ENCODE peak calls at places on chromosomes 3 and 15, in five cellular contexts. S is left lung, N is MM.1S, A is psoas muscle, D is stomach. T is an unnamed sample. For H3K27me3, the result is how much of the 10 kb centered on the place peaks cover.

GRCh38 chr3:53142986-53143385 is 12.8 kb upstream of the RFT1 start:
- DNase-seq in S (peak), D (no peak), A (no peak), N (no peak), T (no peak)

GRCh38 chr3:128504957-128505730 is 12.1 kb upstream of the GATA2 start:
- DNase-seq in D (no peak), N (no peak), A (no peak), S (no peak), T (no peak)

GRCh38 chr15:70324001-70324974 is 226.6 kb upstream of the TLE3 start:
- DNase-seq in S (no peak), D (peak), N (no peak), A (no peak), T (no peak)

GRCh38 chr15:95416576-95416975 is 913.9 kb upstream of the NR2F2 start:
- DNase-seq in S (no peak), D (no peak), A (no peak), N (no peak), T (no peak)

GRCh38 chr3:54827766-54828165 is 100.1 kb downstream of the LRTM1 start:
- DNase-seq in A (no peak), D (no peak), S (no peak), N (no peak), T (no peak)

GRCh38 chr3:186025161-186025560 is 83.7 kb downstream of the ETV5 start:
- DNase-seq in S (no peak), D (no peak), A (no peak), N (no peak), T (no peak)

GRCh38 chr3:195021674-195022073 is 249.3 kb downstream of the XXYLT1 start:
- DNase-seq in N (no peak), D (no peak), A (no peak), S (no peak), T (no peak)

GRCh38 chr3:113231827-113232253 is 20.5 kb downstream of the BOC start:
- DNase-seq in A (no peak), N (no peak), D (no peak), S (no peak), T (no peak)

GRCh38 chr3:107264888-107265287 is 112.4 kb upstream of the CCDC54 start:
- DNase-seq in S (no peak), D (peak), N (no peak), A (no peak), T (no peak)

GRCh38 chr3:103873897-103874545 is 1439.2 kb downstream of the ZPLD1 start:
- DNase-seq in N (no peak), D (no peak), A (no peak), S (no peak), T (no peak)

GRCh38 chr15:68335251-68335650 is 57.7 kb downstream of the FEM1B start:
- DNase-seq in S (no peak), N (no peak), D (no peak), A (no peak), T (no peak)

DNA sequence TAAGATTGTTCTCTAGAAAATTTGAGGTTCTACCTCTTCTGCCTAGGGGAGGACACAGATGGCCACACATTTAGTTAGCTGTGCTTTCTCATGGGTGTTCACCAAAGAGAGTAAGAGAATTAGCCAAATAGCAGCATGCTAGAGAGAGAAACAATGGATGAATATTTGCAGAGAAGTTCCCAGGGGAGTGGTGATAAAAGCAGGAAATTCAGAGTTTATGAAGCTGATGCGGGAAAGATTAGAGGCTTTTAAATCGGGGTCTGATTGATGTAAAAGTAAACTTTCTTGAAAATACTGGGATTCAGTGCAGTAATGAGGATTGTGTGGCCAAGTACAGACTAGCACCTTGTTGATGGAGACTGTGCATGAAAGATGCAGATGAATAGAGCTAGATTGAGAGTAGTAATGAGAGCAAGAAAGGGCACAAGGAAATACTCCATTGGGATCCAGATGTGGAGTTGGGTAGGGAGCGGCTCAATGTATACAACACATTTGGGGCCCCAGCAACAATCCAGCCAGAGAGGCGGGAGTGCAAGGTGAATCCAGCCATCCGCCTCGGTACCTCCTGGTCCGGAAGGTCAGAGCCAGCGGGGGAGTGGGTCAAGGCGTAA is 8.8 kb downstream of the ISL2 start:
- DNase-seq in D (no peak), A (no peak), S (no peak), N (no peak), T (no peak)
- H3K27me3 ChIP-seq in D (half or more), A (under half), S (half or more), N (under half), T (half or more)

GRCh38 chr15:55907797-55908196 is 85.6 kb downstream of the NEDD4 start:
- DNase-seq in N (no peak), A (no peak), D (no peak), S (no peak), T (no peak)
- H3K4me3 ChIP-seq in N (no peak), A (peak), D (no peak), S (no peak), T (no peak)

GRCh38 chr15:33086500-33087141 is 107.9 kb downstream of the FMN1 start:
- DNase-seq in N (peak), A (no peak), S (no peak), D (no peak), T (no peak)
- TF ChIP-seq CTCF in N (peak), A (peak), S (peak), D (peak), T (peak)

GRCh38 chr15:75098371-75098770 is 75.0 kb downstream of the PPCDC start:
- DNase-seq in N (no peak), D (no peak), A (no peak), S (no peak), T (no peak)
- H3K27me3 ChIP-seq in N (under half), D (under half), A (under half), S (under half), T (under half)

DNA sequence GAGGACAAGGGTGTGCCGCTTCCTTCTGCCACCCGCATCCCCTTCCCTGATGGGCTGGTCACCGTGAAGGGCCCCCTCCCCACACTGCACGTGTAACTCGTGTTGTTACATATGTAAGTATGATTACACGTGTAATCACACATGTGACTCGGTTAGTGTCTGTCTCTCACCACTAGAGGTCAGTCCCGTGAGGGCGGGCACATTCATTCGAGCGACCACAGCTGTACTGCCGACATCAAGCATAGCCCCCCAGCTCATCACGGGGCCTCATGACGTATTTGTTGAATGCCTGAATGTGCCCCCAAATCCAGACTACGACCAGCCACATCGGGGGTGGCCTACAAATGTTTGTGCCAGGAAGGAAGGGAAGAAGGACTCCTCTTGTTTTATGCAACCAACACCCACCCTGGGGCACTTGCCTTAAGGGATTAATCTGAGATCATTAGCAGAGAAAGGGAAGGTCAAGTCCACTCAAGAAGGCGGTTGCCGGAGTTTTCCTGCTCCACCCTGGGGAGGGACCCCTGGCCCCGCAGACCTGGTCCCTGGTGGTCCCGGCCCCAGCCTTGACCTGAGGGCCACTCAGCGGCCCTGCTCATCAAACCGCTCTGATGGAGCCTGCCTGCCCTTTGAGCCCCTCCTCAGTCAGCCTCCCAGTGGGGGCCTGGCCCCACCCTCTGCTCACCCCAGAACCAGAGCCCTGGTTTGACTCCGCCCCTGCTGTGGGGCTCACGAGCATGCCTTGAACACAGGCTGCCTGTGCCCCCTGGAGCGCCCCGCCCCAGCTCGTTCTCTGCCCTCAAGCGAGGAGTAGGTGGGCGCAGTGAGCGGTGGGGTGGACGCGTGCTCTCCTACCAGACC is 52.8 kb downstream of the RGMA start:
- DNase-seq in D (peak), N (peak), A (peak), S (peak), T (peak)
- H3K4me3 ChIP-seq in D (no peak), N (peak), A (no peak), S (no peak), T (no peak)

GRCh38 chr3:37667359-37667758 is 194.3 kb upstream of the CTDSPL start:
- DNase-seq in D (no peak), A (no peak), N (no peak), S (no peak), T (no peak)
- TF ChIP-seq CTCF in D (no peak), A (no peak), N (no peak), S (no peak), T (no peak)

GRCh38 chr3:62414786-62415185 is 41.4 kb upstream of the FEZF2 start:
- DNase-seq in A (no peak), N (no peak), S (no peak), D (no peak), T (no peak)
- H3K27me3 ChIP-seq in A (under half), N (under half), S (under half), D (under half), T (under half)

GRCh38 chr3:42656680-42657610 is 3.4 kb downstream of the ZBTB47 start:
- DNase-seq in D (no peak), N (no peak), S (peak), A (peak), T (no peak)

GRCh38 chr3:42654331-42655201 is 1.1 kb downstream of the ZBTB47 start:
- DNase-seq in N (no peak), D (peak), S (peak), A (peak), T (peak)

GRCh38 chr3:42653560-42654330 is at the start of gene ZBTB47:
- DNase-seq in N (no peak), S (peak), A (peak), D (peak), T (no peak)

GRCh38 chr3:42655980-42656679 is 2.6 kb downstream of the ZBTB47 start:
- DNase-seq in N (no peak), S (peak), D (no peak), A (peak), T (no peak)

GRCh38 chr3:42655331-42655888 is 1.9 kb downstream of the ZBTB47 start:
- DNase-seq in N (no peak), S (peak), A (peak), D (peak), T (no peak)
- H3K4me3 ChIP-seq in N (no peak), S (peak), A (peak), D (peak), T (peak)

DNA sequence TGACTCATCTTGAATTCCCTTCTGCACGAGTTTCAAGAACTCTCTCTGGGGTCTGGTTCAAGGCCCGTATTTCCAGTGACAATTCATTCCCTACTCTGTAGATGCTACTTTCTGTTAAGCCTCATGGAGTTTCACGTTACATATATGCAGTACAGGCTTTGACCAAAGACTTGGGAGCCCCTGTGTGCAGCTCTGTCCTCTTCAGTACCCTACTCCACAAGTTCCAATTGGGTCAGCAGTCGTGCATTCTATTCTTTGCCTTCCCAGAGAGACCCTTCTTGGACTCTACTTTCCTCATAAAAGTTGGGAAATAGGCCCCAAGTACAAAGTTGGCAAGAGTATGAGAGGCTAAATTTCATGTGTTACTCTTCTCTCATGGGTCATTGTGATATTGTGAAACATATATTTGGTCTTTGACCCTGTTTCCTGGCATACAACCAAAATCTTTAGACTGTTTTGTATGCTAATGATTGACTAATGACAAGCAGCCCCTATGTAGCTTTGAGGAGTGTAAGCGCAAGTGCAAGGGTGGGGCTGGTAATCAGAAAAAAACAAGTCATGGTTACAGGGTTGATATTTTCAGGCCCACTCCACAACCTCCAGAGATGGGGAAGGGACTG is 15.0 kb upstream of the CCDC50 start:
- DNase-seq in N (no peak), S (no peak), A (no peak), D (no peak), T (no peak)
- TF ChIP-seq CTCF in N (no peak), S (no peak), A (no peak), D (no peak), T (no peak)